ENCODE peak calls at places on chromosomes 6 and 20, in five cellular contexts. N is tibial nerve, W is HCT116, G is ovary, Z is adrenal gland. I is an unnamed sample.

GRCh38 chr6:112951829-112952228 is 604.7 kb downstream of the RFPL4B start:
- DNase-seq in Z (no peak), W (no peak), G (no peak), N (no peak), I (no peak)

GRCh38 chr20:9211016-9211760 is 142.3 kb downstream of the PLCB4 start:
- DNase-seq in Z (no peak), G (no peak), W (no peak), N (no peak), I (no peak)

GRCh38 chr6:3650959-3651697 is 100.4 kb downstream of the PXDC1 start:
- DNase-seq in Z (no peak), N (no peak), G (no peak), W (no peak), I (no peak)

GRCh38 chr20:37202267-37202943 is 23.1 kb upstream of the MROH8 start:
- DNase-seq in W (peak; percentile 35), G (peak; percentile 43), N (no peak), Z (peak; percentile 70), I (no peak)

GRCh38 chr20:3935956-3936340 is 46.8 kb downstream of the PANK2 start:
- DNase-seq in Z (no peak), G (no peak), N (no peak), W (no peak), I (no peak)

GRCh38 chr6:47069156-47069555 is 27.0 kb upstream of the ADGRF1 start:
- DNase-seq in N (no peak), G (no peak), Z (no peak), W (no peak), I (no peak)

GRCh38 chr6:99739526-99739925 is 132.9 kb downstream of the PRDM13 start:
- DNase-seq in Z (no peak), W (no peak), N (no peak), G (no peak), I (no peak)

GRCh38 chr6:97422171-97422570 is 139.2 kb upstream of the MMS22L start:
- DNase-seq in G (no peak), W (no peak), N (no peak), Z (no peak), I (no peak)

GRCh38 chr6:95819939-95820338 is 195.8 kb upstream of the FUT9 start:
- DNase-seq in G (no peak), W (no peak), N (no peak), Z (peak; percentile 2), I (no peak)

GRCh38 chr6:101268541-101268940 is 125.0 kb upstream of the GRIK2 start:
- DNase-seq in Z (no peak), G (no peak), W (no peak), N (no peak), I (no peak)

GRCh38 chr6:38391206-38391908 is 248.4 kb downstream of the BTBD9 start:
- DNase-seq in G (no peak), W (peak; percentile 13), Z (no peak), N (no peak), I (no peak)

GRCh38 chr6:134452901-134453300 is 135.0 kb upstream of the SGK1 start:
- DNase-seq in N (no peak), Z (no peak), G (no peak), W (no peak), I (no peak)

GRCh38 chr6:168735268-168735949 is 294.4 kb downstream of the SMOC2 start:
- DNase-seq in Z (no peak), G (no peak), N (no peak), W (no peak), I (no peak)

GRCh38 chr20:22387452-22387851 is 196.9 kb downstream of the FOXA2 start:
- DNase-seq in N (no peak), W (no peak), G (no peak), Z (no peak), I (no peak)

GRCh38 chr20:59848182-59848581 is 85.3 kb downstream of the SYCP2 start:
- DNase-seq in G (no peak), Z (no peak), N (no peak), W (no peak), I (no peak)

GRCh38 chr6:142821164-142821716 is 123.7 kb downstream of the HIVEP2 start:
- DNase-seq in N (no peak), W (no peak), G (no peak), Z (no peak), I (no peak)

GRCh38 chr6:112038268-112038667 is 15.6 kb upstream of the CCN6 start:
- DNase-seq in Z (no peak), G (no peak), W (no peak), N (no peak), I (no peak)

GRCh38 chr20:21693322-21693721 is 12.1 kb upstream of the PAX1 start:
- DNase-seq in W (no peak), N (no peak), G (no peak), Z (no peak), I (no peak)

GRCh38 chr20:64244870-64245603 is 10.5 kb upstream of the PCMTD2 start:
- DNase-seq in G (peak; percentile 5), N (no peak), W (no peak), Z (no peak), I (no peak)

GRCh38 chr6:26388441-26388840 is 5.5 kb downstream of the BTN2A2 start:
- DNase-seq in N (no peak), G (no peak), W (no peak), Z (no peak), I (no peak)

GRCh38 chr20:3209023-3209945 is at the start of gene ITPA:
- DNase-seq in W (no peak), Z (peak; percentile 44), N (no peak), G (peak; percentile 57), I (peak; percentile 30)

GRCh38 chr20:51404297-51405060 is 138.0 kb downstream of the NFATC2 start:
- DNase-seq in W (no peak), G (no peak), Z (peak; percentile 9), N (no peak), I (no peak)

GRCh38 chr20:9021699-9022098 is 47.2 kb upstream of the PLCB4 start:
- DNase-seq in Z (no peak), G (no peak), W (no peak), N (no peak), I (no peak)

GRCh38 chr6:45422541-45423110 is 44.9 kb upstream of the SUPT3H start:
- DNase-seq in G (peak; percentile 47), W (no peak), Z (peak; percentile 29), N (no peak), I (peak; percentile 90)

GRCh38 chr6:140854363-140854762 is 1278.4 kb upstream of the GJE1 start:
- DNase-seq in G (no peak), W (no peak), Z (no peak), N (no peak), I (no peak)

GRCh38 chr20:40663991-40664880 is 24.8 kb downstream of the MAFB start:
- DNase-seq in N (no peak), G (no peak), Z (no peak), W (no peak), I (no peak)

GRCh38 chr6:157716553-157716952 is 106.5 kb upstream of the SNX9 start:
- DNase-seq in W (no peak), G (no peak), Z (no peak), N (no peak), I (no peak)

GRCh38 chr20:9478801-9479200 is 35.6 kb upstream of the LAMP5 start:
- DNase-seq in Z (no peak), W (no peak), G (no peak), N (no peak), I (no peak)

GRCh38 chr20:17889226-17889625 is 79.4 kb downstream of the SNX5 start:
- DNase-seq in Z (no peak), G (no peak), N (no peak), W (peak; percentile 15), I (no peak)

GRCh38 chr20:44728835-44729342 is 13.7 kb downstream of the CCN5 start:
- DNase-seq in W (peak; percentile 87), N (no peak), G (peak; percentile 47), Z (peak; percentile 92), I (no peak)

GRCh38 chr6:132813173-132813856 is 1.1 kb upstream of the RPS12 start:
- DNase-seq in N (no peak), W (no peak), Z (peak; percentile 38), G (peak; percentile 50), I (no peak)
- TF ChIP-seq POLR2A in N (no peak), W (no peak), Z (peak; percentile 65), G (no peak), I (no peak)

GRCh38 chr6:106085687-106085983 is 501 bp upstream of the PRDM1 start:
- DNase-seq in G (no peak), Z (no peak), N (no peak), W (no peak), I (no peak)

GRCh38 chr6:106087548-106088325 is 1.6 kb downstream of the PRDM1 start:
- DNase-seq in W (no peak), G (peak; percentile 32), Z (peak; percentile 35), N (no peak), I (peak; percentile 42)

GRCh38 chr6:106084973-106085686 is 1.0 kb upstream of the PRDM1 start:
- DNase-seq in Z (no peak), G (no peak), W (no peak), N (no peak), I (no peak)

GRCh38 chr6:106084106-106084963 is 1.8 kb upstream of the PRDM1 start:
- DNase-seq in Z (no peak), W (peak; percentile 72), G (no peak), N (no peak), I (no peak)

DNA sequence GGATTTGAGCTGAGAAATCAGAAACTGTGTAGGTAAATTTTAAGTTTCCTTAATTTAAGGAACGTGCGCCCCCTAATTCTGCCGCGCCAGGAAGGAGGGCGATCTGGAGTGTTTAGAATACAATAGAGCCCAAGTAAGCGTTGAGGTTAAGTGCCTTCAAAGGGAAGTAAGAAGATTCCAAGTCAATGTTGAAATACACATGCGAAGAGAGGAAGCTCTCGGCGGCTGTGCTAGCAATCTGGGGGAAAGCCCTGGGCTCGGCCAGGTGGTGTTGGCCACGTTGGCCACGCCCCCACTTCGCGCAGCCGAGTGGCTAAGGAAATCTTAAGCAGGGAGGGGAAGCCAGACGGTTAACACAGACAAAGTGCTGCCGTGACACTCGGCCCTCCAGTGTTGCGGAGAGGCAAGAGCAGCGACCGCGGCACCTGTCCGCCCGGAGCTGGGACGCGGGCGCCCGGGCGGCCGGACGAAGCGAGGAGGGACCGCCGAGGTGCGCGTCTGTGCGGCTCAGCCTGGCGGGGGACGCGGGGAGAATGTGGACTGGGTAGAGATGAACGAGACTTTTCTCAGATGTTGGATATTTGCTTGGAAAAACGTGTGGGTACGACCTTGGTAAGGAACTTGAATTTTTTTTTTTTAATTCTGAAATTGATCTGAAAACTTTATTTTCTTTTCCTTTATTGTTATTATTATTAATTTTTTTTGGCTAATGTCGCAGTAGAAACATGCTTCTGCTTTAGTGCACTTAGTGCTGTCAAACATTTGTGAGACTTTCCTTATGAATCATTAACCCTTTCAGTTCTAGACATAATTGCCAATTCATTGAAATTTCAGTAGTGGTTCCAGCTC is at the start of gene PRDM1:
- DNase-seq in G (peak; percentile 66), Z (peak; percentile 73), N (peak; percentile 69), W (peak; percentile 81), I (peak; percentile 94)
- TF ChIP-seq POLR2A in G (peak; percentile 20), Z (peak; percentile 30), N (peak; percentile 41), W (no peak), I (no peak)

GRCh38 chr6:35474129-35474977 is 6.2 kb downstream of the RPL10A start:
- DNase-seq in N (no peak), Z (no peak), W (no peak), G (no peak), I (no peak)
- TF ChIP-seq POLR2A in N (no peak), Z (no peak), W (no peak), G (no peak), I (no peak)

DNA sequence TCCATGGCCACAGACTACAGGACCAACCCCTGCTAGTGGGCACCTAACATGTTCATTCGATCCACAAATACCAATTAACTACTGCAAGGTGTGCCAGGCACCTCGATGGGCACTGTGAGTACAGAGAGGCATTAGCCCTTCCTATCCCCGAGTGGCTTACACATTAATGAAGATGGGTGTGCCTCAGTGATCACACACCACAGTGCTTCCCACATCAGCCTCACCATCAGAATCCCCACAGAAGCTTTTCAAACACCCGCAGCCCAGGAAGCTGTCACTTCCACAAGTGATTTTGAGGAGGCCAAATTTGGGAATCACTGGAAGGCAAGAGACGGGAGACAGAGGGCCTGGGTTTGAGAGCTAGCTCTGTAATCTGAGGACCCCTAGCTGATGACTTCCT is 23.7 kb downstream of the EZR start:
- DNase-seq in W (no peak), G (no peak), N (no peak), Z (no peak), I (no peak)
- TF ChIP-seq POLR2A in W (no peak), G (no peak), N (no peak), Z (no peak), I (no peak)

I was measured in lower leg skin.